ENCODE peak calls at places on chromosomes 16 and 17, in seven cellular contexts. Z is spleen, E is stomach, C is heart right ventricle, H is choroid plexus epithelial cell, G is HFF-Myc, S is GM06990. U is an unnamed sample.

GRCh38 chr17:81607431-81607830 is 29.5 kb downstream of the NPLOC4 start:
- DNase-seq in Z (no peak), H (peak), E (no peak), G (no peak), C (no peak), S (no peak), U (peak)

GRCh38 chr17:16989953-16990860 is 18.3 kb upstream of the TNFRSF13B start:
- DNase-seq in Z (no peak), H (no peak), C (no peak), E (no peak), S (no peak), G (no peak), U (no peak)

GRCh38 chr16:87602005-87602790 is at the start of gene JPH3:
- DNase-seq in Z (no peak), H (no peak), S (no peak), G (no peak), E (no peak), C (no peak), U (no peak)

GRCh38 chr17:72199256-72199655 is 78.4 kb downstream of the SOX9 start:
- DNase-seq in G (no peak), H (no peak), C (no peak), E (no peak), Z (no peak), S (no peak), U (no peak)

GRCh38 chr17:14207791-14208190 is 28.9 kb downstream of the CDRT15 start:
- DNase-seq in E (no peak), G (no peak), C (no peak), Z (no peak), S (no peak), H (no peak), U (no peak)

GRCh38 chr17:32486701-32487459 is at the start of gene CDK5R1:
- DNase-seq in H (peak), G (no peak), Z (peak), E (peak), S (peak), C (peak), U (no peak)

GRCh38 chr17:79741751-79742588 is 11.2 kb downstream of the ENPP7 start:
- DNase-seq in H (peak), E (peak), G (no peak), S (peak), C (peak), Z (peak), U (no peak)

GRCh38 chr17:35977509-35977908 is 3.8 kb downstream of the CCL16 start:
- DNase-seq in Z (no peak), E (no peak), G (no peak), S (no peak), C (no peak), H (no peak), U (no peak)

GRCh38 chr16:84501077-84501735 is 3.3 kb downstream of the MEAK7 start:
- DNase-seq in Z (peak), C (no peak), G (peak), E (no peak), H (peak), S (no peak), U (no peak)

GRCh38 chr17:6643460-6644125 is 2.7 kb downstream of the TXNDC17 start:
- DNase-seq in S (no peak), H (peak), Z (no peak), G (peak), E (no peak), C (no peak), U (peak)

GRCh38 chr16:16025214-16025968 is 76.0 kb downstream of the ABCC1 start:
- DNase-seq in C (no peak), E (no peak), Z (no peak), S (peak), H (peak), G (no peak), U (peak)

GRCh38 chr16:27222499-27223225 is 19.3 kb downstream of the KDM8 start:
- DNase-seq in G (no peak), C (peak), S (no peak), E (peak), H (peak), Z (no peak), U (no peak)

GRCh38 chr16:81730090-81731051 is 48.7 kb upstream of the PLCG2 start:
- DNase-seq in G (peak), S (peak), Z (peak), H (peak), C (peak), E (peak), U (peak)

GRCh38 chr16:83588070-83588469 is 219.7 kb upstream of the HSBP1 start:
- DNase-seq in Z (no peak), H (no peak), E (no peak), S (no peak), G (no peak), C (no peak), U (no peak)

GRCh38 chr17:4833941-4834501 is 881 bp downstream of the MINK1 start:
- DNase-seq in C (no peak), E (no peak), H (peak), G (peak), S (no peak), Z (no peak), U (no peak)

GRCh38 chr17:7887482-7888183 is 956 bp upstream of the CHD3 start:
- DNase-seq in H (peak), S (peak), C (peak), G (peak), E (peak), Z (peak), U (peak)

GRCh38 chr16:11429113-11429512 is 83.9 kb downstream of the RMI2 start:
- DNase-seq in G (no peak), Z (peak), S (no peak), E (no peak), H (no peak), C (no peak), U (no peak)

GRCh38 chr17:49488612-49489011 is 6.5 kb upstream of the NGFR start:
- DNase-seq in H (no peak), S (no peak), Z (no peak), E (no peak), G (no peak), C (peak), U (no peak)

GRCh38 chr17:75459590-75460267 is 3.3 kb downstream of the TMEM94 start:
- DNase-seq in H (no peak), C (no peak), E (peak), Z (no peak), G (no peak), S (no peak), U (no peak)

GRCh38 chr17:17568772-17569195 is 22.7 kb downstream of the PEMT start:
- DNase-seq in H (peak), E (peak), C (peak), Z (peak), S (peak), G (no peak), U (no peak)

GRCh38 chr17:21282231-21282630 is 2.3 kb upstream of the MAP2K3 start:
- DNase-seq in S (no peak), H (peak), Z (no peak), E (no peak), G (no peak), C (no peak), U (peak)

GRCh38 chr17:77331161-77331864 is 190.5 kb downstream of the SEC14L1 start:
- DNase-seq in C (peak), H (peak), E (peak), G (no peak), S (peak), Z (peak), U (peak)

GRCh38 chr16:12901204-12901596 is 198 bp upstream of the SHISA9 start:
- DNase-seq in S (no peak), H (peak), G (no peak), Z (no peak), C (no peak), E (no peak), U (no peak)

GRCh38 chr16:54546481-54546880 is 259.9 kb upstream of the IRX3 start:
- DNase-seq in Z (no peak), H (no peak), C (no peak), S (no peak), E (no peak), G (no peak), U (no peak)

GRCh38 chr17:32927201-32927723 is 691 bp upstream of the TMEM98 start:
- DNase-seq in G (no peak), Z (no peak), C (no peak), E (no peak), S (no peak), H (no peak), U (no peak)

GRCh38 chr16:23941963-23942564 is 106.3 kb downstream of the PRKCB start:
- DNase-seq in C (no peak), H (no peak), Z (no peak), G (no peak), E (no peak), S (no peak), U (no peak)

GRCh38 chr17:30199600-30199999 is 35.9 kb downstream of the SLC6A4 start:
- DNase-seq in G (no peak), S (no peak), H (no peak), C (no peak), Z (no peak), E (no peak), U (no peak)

DNA sequence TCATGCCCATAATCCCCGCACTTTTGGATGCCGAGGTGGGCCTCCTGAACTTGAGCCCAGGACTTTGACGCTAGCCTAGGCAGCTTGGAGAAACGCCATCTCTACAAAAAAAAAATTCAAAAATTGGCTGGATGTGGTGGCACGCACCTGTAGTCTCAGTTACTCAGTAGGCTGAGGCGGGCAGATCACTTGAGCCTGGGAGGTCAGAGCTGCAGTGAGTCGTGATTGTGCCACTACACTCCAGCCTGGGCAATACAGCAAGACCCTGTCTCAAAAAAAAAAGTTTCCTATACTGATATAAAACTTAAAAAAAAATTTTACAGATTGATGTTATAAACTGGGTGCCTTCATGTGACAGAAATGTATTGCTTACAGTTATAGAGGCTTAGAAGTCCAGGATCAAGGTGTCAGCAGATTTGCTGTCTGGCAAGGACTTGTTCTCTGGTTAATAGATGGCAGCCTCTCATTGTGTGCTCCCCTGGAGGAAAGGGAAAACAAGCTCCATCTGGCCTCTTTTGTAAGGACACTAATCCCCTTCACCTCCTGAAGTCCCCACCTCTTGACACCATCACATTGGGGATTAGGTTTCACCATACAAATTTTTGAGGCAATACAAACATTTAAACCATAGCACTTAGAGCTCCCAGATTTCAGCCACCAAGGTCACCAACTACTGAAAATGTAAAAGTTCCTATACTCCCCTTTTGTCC is 8.5 kb upstream of the CES3 start:
- DNase-seq in C (no peak), Z (no peak), E (no peak), G (no peak), H (no peak), S (no peak), U (no peak)
- H3K4me3 ChIP-seq in C (no peak), Z (no peak), E (no peak), G (no peak), H (no peak), S (no peak), U (no peak)

GRCh38 chr16:67673712-67674580 is 7.3 kb downstream of the C16orf86 start:
- DNase-seq in S (no peak), G (no peak), E (peak), H (peak), C (peak), Z (peak), U (no peak)

GRCh38 chr16:67674851-67675578 is 8.4 kb downstream of the C16orf86 start:
- DNase-seq in S (no peak), G (no peak), C (no peak), H (no peak), Z (peak), E (no peak), U (no peak)

GRCh38 chr16:67675579-67675935 is 8.9 kb downstream of the C16orf86 start:
- DNase-seq in H (no peak), E (no peak), G (no peak), C (no peak), Z (no peak), S (no peak), U (no peak)

GRCh38 chr16:67672306-67672705 is 5.7 kb downstream of the C16orf86 start:
- DNase-seq in G (no peak), S (no peak), H (no peak), Z (peak), E (no peak), C (peak), U (no peak)

DNA sequence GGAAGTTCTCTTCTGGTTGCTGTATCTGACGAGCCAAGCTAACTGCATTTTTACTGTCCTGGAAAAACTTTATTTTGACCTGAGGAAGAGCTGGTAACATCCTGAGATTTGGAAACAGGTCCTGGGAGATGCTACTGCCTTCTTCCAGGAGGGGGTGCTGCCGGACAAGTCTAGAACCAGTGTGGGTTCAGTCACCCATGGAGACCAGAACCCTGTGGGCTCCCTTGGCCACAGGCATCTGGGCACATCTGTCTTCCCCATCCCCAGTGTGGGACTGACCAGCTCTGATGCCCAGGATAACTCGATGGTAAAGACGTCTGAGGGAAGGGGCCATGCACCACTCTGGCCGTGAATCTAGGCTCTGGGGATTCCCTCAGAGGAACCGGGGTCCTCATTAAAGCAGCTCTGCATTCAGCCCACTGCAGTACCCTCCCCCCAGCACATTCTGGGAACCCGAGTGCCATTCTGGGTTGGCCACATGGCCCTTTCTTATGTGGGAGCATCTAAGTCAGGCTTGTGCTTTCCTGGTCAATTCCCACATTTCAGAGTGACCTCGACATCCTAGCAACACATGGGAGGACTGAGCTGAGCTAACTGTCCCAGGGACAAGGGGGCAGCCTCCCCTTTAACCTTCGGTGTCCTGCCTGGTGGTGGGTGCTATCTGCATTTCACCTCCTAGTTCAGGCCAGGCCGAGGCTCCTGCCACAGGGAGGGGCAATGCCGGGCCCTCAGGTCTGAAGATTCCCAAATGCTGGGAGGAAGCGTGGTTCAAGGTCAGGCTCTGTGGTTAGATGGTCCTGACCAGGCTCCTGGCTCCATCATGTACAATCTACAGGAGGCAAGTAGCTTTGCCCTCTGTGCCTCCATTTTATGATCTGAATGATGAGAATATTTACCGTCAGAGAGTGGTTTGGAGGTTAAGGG is 6.4 kb downstream of the C16orf86 start:
- DNase-seq in H (peak), C (peak), Z (peak), S (no peak), E (peak), G (no peak), U (peak)
- TF ChIP-seq CTCF in H (peak), C (peak), Z (peak), S (peak), E (no peak), G (peak), U (peak)

DNA sequence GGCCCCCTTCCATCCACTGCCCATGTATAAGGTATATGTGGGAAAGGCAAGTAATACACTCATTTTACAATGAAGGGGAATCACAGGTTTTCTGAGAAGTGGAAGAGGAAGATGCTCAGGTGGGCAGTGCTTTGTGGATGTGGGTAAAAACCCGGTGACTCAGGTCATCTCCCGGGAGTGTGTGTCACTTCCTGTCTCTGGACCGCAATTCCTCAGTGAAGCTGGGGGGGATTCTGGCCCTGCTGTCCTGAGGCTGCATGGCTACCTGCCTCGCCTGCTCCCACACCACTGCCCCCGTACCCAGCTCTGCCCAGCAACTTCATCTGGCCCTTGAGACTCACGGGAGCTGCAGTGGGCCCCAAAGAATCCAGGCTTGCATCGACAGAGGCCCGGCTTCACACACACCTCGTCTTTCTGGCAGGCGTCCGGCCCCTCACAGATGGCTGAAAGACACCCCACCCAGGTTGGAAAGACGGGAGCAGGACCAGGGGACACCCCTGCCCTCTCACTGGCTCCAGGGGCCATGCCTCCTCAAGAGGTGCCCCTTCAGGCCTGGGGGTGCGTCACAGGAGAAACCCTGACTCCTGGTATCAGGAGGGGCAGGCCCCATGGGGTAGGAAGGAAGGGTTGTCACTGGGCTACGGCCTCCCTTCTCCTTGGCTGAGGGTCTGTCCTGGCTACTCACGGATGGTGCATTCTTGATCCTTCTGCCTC is 882 bp downstream of the SCARF1 start:
- DNase-seq in Z (no peak), E (no peak), G (no peak), H (no peak), S (peak), C (no peak), U (no peak)
- H3K4me3 ChIP-seq in Z (peak), E (peak), G (no peak), H (no peak), S (peak), C (peak), U (no peak)

GRCh38 chr16:8961811-8962390 is 1.8 kb downstream of the USP7 start:
- DNase-seq in Z (no peak), G (no peak), C (no peak), S (no peak), H (no peak), E (no peak), U (no peak)

GRCh38 chr16:8962393-8963009 is 1.2 kb downstream of the USP7 start:
- DNase-seq in E (peak), C (peak), H (peak), S (peak), G (no peak), Z (peak), U (no peak)

GRCh38 chr16:8963010-8963824 is 489 bp downstream of the USP7 start:
- DNase-seq in Z (peak), H (no peak), C (peak), G (no peak), S (no peak), E (no peak), U (no peak)

GRCh38 chr16:8964462-8964861 is 756 bp upstream of the USP7 start:
- DNase-seq in S (no peak), H (no peak), C (no peak), G (no peak), Z (no peak), E (no peak), U (no peak)

DNA sequence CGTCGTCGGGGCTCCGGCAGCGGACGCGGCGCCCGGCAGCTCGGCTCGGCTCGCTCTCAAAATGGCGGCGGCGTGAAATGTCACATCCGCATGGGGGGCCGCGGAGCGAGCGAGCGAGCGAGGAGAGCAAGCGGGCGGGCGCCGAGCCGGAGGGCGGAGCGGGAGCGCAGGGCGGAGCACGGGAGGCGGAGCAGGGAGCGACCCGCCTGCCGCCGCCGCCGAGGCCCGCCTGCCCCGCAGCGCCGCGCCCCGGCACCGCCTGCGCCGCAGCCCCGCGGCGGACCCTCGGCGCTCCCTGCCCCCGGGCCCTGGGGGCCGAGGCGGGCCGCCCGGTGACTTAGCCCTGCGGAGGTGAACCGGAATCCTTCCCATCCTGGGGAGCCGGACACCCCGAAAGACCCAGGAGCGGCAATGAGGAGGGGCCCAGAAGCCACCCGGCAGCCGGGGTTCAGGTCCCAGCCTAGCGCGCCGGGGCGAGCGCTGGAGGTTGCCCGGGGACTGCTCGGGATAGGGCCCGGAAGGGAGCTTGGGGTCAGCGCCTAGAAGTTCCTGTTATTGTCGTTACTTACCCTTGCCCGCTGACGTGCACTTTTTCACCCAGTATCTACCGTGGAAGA is at the start of gene USP7:
- DNase-seq in H (peak), Z (peak), G (peak), C (peak), E (peak), S (peak), U (peak)
- TF ChIP-seq CTCF in H (no peak), Z (no peak), G (no peak), C (no peak), E (no peak), S (no peak), U (no peak)

U was measured in astrocyte of the cerebellum.